ENCODE peak calls at places on chromosomes 13 and 19, in seven cellular contexts. U is A549, L is sigmoid colon, C is Peyer's patch, G is prostate gland, P is transverse colon, F is GM12891. N is an unnamed sample.

GRCh38 chr13:102658678-102659077 is 36.2 kb downstream of the METTL21C start:
- DNase-seq in G (no peak), F (no peak), P (no peak), L (no peak), U (no peak), C (no peak), N (no peak)

GRCh38 chr19:4278926-4279529 is at the start of gene SHD:
- DNase-seq in C (no peak), L (no peak), P (no peak), G (no peak), F (no peak), U (no peak), N (no peak)

GRCh38 chr19:58514564-58515020 is 2.8 kb upstream of the SLC27A5 start:
- DNase-seq in P (no peak), L (no peak), G (no peak), F (no peak), U (no peak), C (no peak), N (no peak)

GRCh38 chr13:99908129-99908805 is 63.3 kb downstream of the ZIC5 start:
- DNase-seq in C (no peak), P (no peak), L (no peak), G (no peak), F (no peak), U (no peak), N (no peak)

GRCh38 chr19:39828015-39828633 is 5.8 kb downstream of the DYRK1B start:
- DNase-seq in F (no peak), L (no peak), C (peak; percentile 74), U (no peak), G (no peak), P (peak; percentile 38), N (no peak)

GRCh38 chr19:28495046-28495445 is 717.9 kb downstream of the UQCRFS1 start:
- DNase-seq in C (no peak), P (no peak), U (no peak), G (no peak), L (no peak), F (no peak), N (no peak)

GRCh38 chr13:43229506-43229905 is 206.1 kb downstream of the DNAJC15 start:
- DNase-seq in G (no peak), P (no peak), L (no peak), U (no peak), C (no peak), F (no peak), N (no peak)

GRCh38 chr13:33263976-33264619 is 21.5 kb downstream of the STARD13 start:
- DNase-seq in G (no peak), F (no peak), P (no peak), L (no peak), U (no peak), C (no peak), N (no peak)

GRCh38 chr19:19213822-19214558 is 2.2 kb downstream of the NCAN start:
- DNase-seq in L (no peak), C (no peak), U (no peak), P (no peak), G (no peak), F (no peak), N (no peak)

GRCh38 chr19:16627194-16627927 is 643 bp downstream of the MED26 start:
- DNase-seq in P (peak; percentile 24), F (no peak), U (peak; percentile 11), L (peak; percentile 75), G (no peak), C (peak; percentile 56), N (no peak)

GRCh38 chr19:16628984-16629691 is 1.1 kb upstream of the MED26 start:
- DNase-seq in G (no peak), F (no peak), P (peak; percentile 65), L (peak; percentile 88), C (peak; percentile 62), U (no peak), N (no peak)

GRCh38 chr19:16627928-16628182 is 149 bp downstream of the MED26 start:
- DNase-seq in G (no peak), U (no peak), C (no peak), P (no peak), L (no peak), F (no peak), N (no peak)

GRCh38 chr19:16626796-16627193 is 1.2 kb downstream of the MED26 start:
- DNase-seq in G (no peak), U (no peak), C (no peak), L (no peak), F (no peak), P (no peak), N (no peak)

GRCh38 chr19:16628183-16628983 is at the start of gene MED26:
- DNase-seq in L (peak; percentile 97), C (peak; percentile 97), G (peak; percentile 93), U (peak; percentile 58), P (peak; percentile 97), F (peak; percentile 91), N (peak; percentile 90)
- TF ChIP-seq POLR2A in L (peak; percentile 74), C (peak; percentile 75), G (peak; percentile 77), U (peak; percentile 55), P (peak; percentile 86), F (peak; percentile 73), N (peak; percentile 90)

DNA sequence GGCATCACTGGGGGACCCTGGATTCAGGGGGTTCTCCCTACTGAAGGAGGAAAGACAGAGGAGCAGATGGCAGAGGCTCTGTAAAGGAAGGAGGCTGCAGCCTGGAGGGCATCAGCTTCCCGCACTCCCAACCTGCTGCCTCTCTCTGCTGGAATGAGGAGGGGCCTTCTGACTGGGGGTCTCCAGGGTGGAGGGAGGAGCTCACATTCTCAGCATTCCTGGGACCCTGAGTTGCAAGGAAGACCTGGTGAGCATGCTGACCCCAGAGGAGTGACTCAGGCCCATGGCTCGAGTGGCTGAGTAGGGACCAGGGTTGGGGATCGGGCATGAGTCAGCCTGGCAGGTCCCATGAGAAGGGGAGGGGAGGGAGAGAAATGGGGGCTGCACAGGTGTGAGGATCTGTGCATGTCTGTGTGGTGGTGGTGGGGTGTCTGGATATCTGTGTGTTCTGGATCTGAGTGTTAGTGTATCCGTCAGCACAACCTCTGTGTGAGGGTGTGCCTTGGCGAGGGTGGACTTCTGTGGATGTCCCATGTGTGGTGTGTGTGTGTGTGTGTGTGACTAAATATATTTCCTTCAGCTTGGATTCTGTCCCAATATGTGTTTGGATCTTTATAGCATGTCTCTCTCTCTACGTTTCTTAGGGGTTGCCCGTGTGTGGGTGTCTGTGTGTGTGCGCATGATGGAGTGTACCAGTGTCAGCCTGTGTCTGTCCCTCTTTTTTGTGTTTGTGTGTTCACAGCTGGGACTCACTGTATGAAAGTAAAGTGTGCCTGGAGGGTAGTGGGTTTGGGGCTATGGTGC is 4.6 kb downstream of the AXL start:
- DNase-seq in F (no peak), C (no peak), U (peak; percentile 94), L (peak; percentile 72), P (no peak), G (no peak), N (peak; percentile 93)
- TF ChIP-seq POLR2A in F (no peak), C (no peak), U (no peak), L (no peak), P (no peak), G (no peak), N (peak; percentile 61)

GRCh38 chr19:45815501-45816216 is 551 bp upstream of the RSPH6A start:
- DNase-seq in G (no peak), P (no peak), C (no peak), L (no peak), F (no peak), U (no peak), N (no peak)

GRCh38 chr19:45816236-45817009 is 1.3 kb upstream of the RSPH6A start:
- DNase-seq in G (no peak), P (no peak), U (no peak), C (no peak), F (no peak), L (no peak), N (no peak)

GRCh38 chr19:45814851-45815481 is at the start of gene RSPH6A:
- DNase-seq in L (no peak), F (no peak), C (no peak), G (no peak), U (no peak), P (no peak), N (no peak)

GRCh38 chr19:45817725-45818301 is 2.7 kb upstream of the RSPH6A start:
- DNase-seq in P (no peak), F (no peak), U (no peak), C (no peak), L (no peak), G (no peak), N (no peak)

GRCh38 chr19:45817010-45817724 is 2.1 kb upstream of the RSPH6A start:
- DNase-seq in P (peak; percentile 96), L (peak; percentile 96), U (peak; percentile 100), C (peak; percentile 97), G (peak; percentile 89), F (peak; percentile 99), N (peak; percentile 91)
- TF ChIP-seq POLR2A in P (no peak), L (no peak), U (no peak), C (no peak), G (no peak), F (no peak), N (no peak)

GRCh38 chr19:55245236-55245904 is 13.4 kb downstream of the PPP6R1 start:
- DNase-seq in G (no peak), C (no peak), L (no peak), F (no peak), P (no peak), U (no peak), N (no peak)

GRCh38 chr19:55248166-55248675 is 10.6 kb downstream of the PPP6R1 start:
- DNase-seq in P (no peak), U (no peak), F (no peak), C (no peak), L (no peak), G (no peak), N (no peak)

GRCh38 chr19:55248704-55249103 is 10.1 kb downstream of the PPP6R1 start:
- DNase-seq in F (no peak), U (no peak), C (no peak), P (no peak), G (no peak), L (no peak), N (no peak)

GRCh38 chr19:55247621-55248099 is 11.2 kb downstream of the PPP6R1 start:
- DNase-seq in F (no peak), C (peak; percentile 50), U (peak; percentile 43), P (peak; percentile 58), L (no peak), G (no peak), N (no peak)

GRCh38 chr19:55246462-55247451 is 12.1 kb downstream of the PPP6R1 start:
- DNase-seq in F (no peak), U (no peak), P (no peak), C (no peak), G (no peak), L (no peak), N (no peak)
- TF ChIP-seq POLR2A in F (no peak), U (no peak), P (no peak), C (no peak), G (no peak), L (no peak), N (no peak)

DNA sequence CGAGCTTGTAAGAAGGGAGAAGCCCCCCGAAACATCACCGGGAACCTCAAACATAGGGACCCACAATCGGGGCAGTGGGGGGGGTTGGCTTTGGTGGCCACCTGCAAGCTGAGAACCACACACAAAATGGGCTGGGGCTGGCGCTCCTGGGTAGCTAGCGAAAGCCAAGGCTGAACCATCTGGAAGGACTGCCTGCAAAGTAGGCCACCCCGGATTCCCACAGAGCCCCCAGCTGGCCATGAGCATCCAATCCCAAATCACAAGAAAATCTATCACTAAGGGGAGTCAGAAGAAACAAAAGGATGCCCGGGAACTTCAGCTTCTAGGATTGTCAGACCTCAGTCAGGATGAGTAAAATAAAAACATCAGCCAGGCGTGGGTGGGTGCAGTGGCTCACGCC is 2.8 kb upstream of the PSPN start:
- DNase-seq in L (no peak), F (no peak), C (no peak), U (no peak), G (no peak), P (no peak), N (no peak)
- TF ChIP-seq POLR2A in L (no peak), F (no peak), C (no peak), U (no peak), G (no peak), P (no peak), N (no peak)

N was measured in H54.